ENCODE peak calls at places on chromosomes 5 and 9, in four cellular contexts. U is right lobe of liver; A is stomach; M is CD8-positive, alpha-beta T cell. N is an unnamed sample. For H3K27me3, the result is how much of the 10 kb centered on the place peaks cover.

GRCh38 chr5:147628054-147628895 is 118.4 kb upstream of the DPYSL3 start:
- DNase-seq in U (no peak), M (peak), A (peak), N (no peak)

GRCh38 chr9:21801683-21802417 is 586 bp upstream of the MTAP start:
- DNase-seq in M (no peak), U (peak), A (peak), N (peak)

GRCh38 chr9:122056484-122056883 is 36.6 kb downstream of the TTLL11 start:
- DNase-seq in U (no peak), A (no peak), M (no peak), N (no peak)

GRCh38 chr5:83922699-83923098 is 202.0 kb upstream of the HAPLN1 start:
- DNase-seq in A (no peak), U (no peak), M (no peak), N (no peak)

GRCh38 chr9:18888241-18888794 is 144.7 kb downstream of the SAXO1 start:
- DNase-seq in M (no peak), U (no peak), A (no peak), N (no peak)

GRCh38 chr5:54844905-54845566 is 140.4 kb downstream of the ESM1 start:
- DNase-seq in M (no peak), A (no peak), U (no peak), N (no peak)

GRCh38 chr5:59560553-59560952 is 333.0 kb downstream of the PDE4D start:
- DNase-seq in A (no peak), M (no peak), U (no peak), N (no peak)

GRCh38 chr5:80784451-80784850 is 129.7 kb upstream of the DHFR start:
- DNase-seq in U (no peak), A (no peak), M (no peak), N (no peak)

GRCh38 chr5:93874080-93874479 is 132.7 kb upstream of the POU5F2 start:
- DNase-seq in M (no peak), A (no peak), U (no peak), N (no peak)

GRCh38 chr5:74063821-74064598 is 438.0 kb downstream of the ARHGEF28 start:
- DNase-seq in U (no peak), M (no peak), A (no peak), N (no peak)

GRCh38 chr9:15867334-15867733 is 314.5 kb downstream of the CCDC171 start:
- DNase-seq in M (no peak), A (no peak), U (no peak), N (no peak)

GRCh38 chr9:125376261-125377226 is 114.9 kb downstream of the GAPVD1 start:
- DNase-seq in U (no peak), A (no peak), M (no peak), N (no peak)

GRCh38 chr5:79346420-79346824 is 110.5 kb downstream of the JMY start:
- DNase-seq in U (no peak), A (no peak), M (no peak), N (no peak)

GRCh38 chr9:38621434-38622082 is 1.2 kb upstream of the ANKRD18A start:
- DNase-seq in A (peak), M (no peak), U (peak), N (peak)

GRCh38 chr5:40017151-40017550 is 592.4 kb upstream of the DAB2 start:
- DNase-seq in M (no peak), A (no peak), U (no peak), N (no peak)

GRCh38 chr5:172573115-172573882 is 67.8 kb upstream of the NEURL1B start:
- DNase-seq in A (no peak), U (no peak), M (no peak), N (no peak)

DNA sequence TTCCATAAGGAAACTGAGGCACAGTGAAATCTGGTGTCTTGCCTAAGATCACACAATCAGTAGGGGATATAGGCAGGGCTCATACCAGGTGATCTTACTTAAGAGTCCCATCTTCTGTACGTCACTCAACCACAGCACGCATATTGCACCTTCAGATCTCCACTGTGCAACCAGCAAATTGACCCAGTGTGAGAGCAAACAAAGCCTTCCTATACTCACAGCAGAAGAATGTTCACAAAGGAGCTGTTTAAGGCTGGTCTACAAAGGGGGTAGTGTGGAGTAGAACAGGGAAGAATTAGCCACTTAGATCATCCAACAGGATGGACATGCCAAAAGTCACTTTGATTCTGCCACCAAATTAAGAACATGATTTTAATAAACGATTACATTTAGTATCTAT is 305.9 kb downstream of the SLIT3 start:
- DNase-seq in A (no peak), M (no peak), U (no peak), N (no peak)
- H3K27me3 ChIP-seq in A (under half), M (under half), U (under half), N (under half)

DNA sequence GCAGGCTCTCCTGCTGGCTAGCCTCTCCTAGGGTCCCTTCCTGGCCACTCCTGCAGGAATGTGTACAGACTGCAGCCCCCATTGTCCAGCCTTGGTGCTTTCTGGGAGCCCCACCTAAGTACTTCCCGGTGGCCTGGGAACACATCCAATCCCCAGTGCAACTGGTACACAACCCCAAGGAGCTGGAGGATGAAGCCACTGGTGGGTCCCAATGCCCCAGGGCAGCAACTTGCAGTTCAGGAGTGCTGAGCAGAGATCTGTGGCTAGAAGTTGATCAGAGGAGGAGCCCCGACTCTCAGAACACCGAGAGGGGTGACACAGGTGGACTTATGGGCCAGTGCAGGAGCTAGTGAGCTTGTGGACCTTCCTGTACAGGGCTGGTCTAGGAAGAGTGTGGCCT is 1093.7 kb upstream of the ACO1 start:
- DNase-seq in M (no peak), A (no peak), U (peak), N (no peak)
- TF ChIP-seq CTCF in M (no peak), A (no peak), U (no peak), N (no peak)

GRCh38 chr5:3590253-3590966 is 5.2 kb upstream of the IRX1 start:
- DNase-seq in A (no peak), M (no peak), U (no peak), N (no peak)
- H3K27me3 ChIP-seq in A (half or more), M (under half), U (under half), N (half or more)

GRCh38 chr9:93610206-93610605 is 33.8 kb downstream of the PHF2 start:
- DNase-seq in U (no peak), M (no peak), A (no peak), N (no peak)
- TF ChIP-seq CTCF in U (no peak), M (no peak), A (no peak), N (no peak)

GRCh38 chr9:85702881-85703280 is 38.9 kb downstream of the AGTPBP1 start:
- DNase-seq in U (no peak), A (no peak), M (no peak), N (no peak)
- H3K27me3 ChIP-seq in U (under half), A (under half), M (under half), N (under half)

GRCh38 chr5:102226321-102226720 is 69.8 kb downstream of the SLCO4C1 start:
- DNase-seq in M (no peak), A (no peak), U (no peak), N (no peak)

GRCh38 chr5:102221949-102222348 is 74.1 kb downstream of the SLCO4C1 start:
- DNase-seq in M (no peak), U (no peak), A (no peak), N (no peak)

GRCh38 chr5:102222772-102223171 is 73.3 kb downstream of the SLCO4C1 start:
- DNase-seq in M (no peak), U (no peak), A (no peak), N (no peak)

GRCh38 chr5:102218159-102218558 is 77.9 kb downstream of the SLCO4C1 start:
- DNase-seq in M (no peak), U (no peak), A (no peak), N (no peak)

DNA sequence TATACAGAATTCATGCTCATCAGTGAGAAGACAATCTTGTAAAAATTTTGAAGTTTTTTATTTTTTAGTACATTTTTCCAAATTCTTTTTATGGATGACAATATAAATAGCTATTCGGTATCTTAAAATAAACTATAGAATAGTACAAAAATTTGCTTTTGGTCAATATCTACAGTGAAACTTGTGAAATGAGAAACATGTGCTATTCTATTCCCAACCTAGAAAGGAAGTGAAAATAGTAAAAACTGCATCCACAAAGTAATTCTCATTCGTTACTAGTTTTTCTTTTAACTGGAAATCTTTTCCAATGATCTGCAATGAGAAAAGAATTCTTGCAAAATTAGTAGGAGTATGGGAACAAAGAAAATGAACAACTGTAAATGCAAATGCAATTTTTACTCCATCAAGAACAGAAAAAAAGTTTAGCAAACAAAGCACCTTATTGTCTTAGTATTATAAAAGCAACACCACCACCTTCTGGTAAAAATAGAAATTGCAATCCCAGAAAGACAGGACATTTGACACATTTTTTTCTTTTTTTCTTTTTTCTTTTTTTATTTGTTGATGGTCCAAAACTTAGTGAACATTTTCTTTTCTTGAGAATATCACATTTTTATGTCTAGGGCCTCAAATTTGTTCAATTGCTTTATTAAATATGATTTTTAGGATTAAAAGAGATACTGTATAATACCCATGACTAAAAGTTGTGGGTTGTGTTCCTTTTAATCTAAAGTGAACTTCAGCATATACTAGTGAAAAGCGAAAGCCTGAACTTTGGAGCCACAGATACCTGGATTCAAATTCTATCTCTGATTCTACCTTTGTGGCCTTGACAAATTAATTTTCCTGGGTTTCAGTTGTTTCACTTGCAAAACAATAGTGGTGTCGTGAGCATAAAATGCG is 72.3 kb downstream of the SLCO4C1 start:
- DNase-seq in U (no peak), M (no peak), A (no peak), N (no peak)
- TF ChIP-seq CTCF in U (peak), M (peak), A (peak), N (peak)

DNA sequence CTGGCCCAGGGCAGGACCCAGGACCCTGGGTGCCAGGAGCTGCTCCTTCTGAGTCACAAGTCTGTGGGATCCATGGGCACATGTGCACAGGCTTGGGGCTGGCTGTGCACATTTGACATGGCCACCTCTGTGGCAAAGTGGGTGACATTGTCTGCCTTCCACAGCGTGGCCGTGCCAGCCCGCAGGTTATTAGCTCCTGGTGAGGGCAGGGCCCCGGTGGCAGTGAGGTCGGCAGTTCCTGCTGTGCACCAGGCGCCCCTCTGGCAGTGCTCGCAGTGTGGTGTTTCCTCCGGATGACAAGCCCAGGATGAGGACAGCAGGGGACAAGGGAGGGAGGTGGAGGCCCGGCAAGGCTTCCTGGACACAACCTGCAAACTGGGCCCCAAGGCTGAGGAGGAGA is 60.5 kb downstream of the OLFM1 start:
- DNase-seq in M (no peak), A (no peak), U (no peak), N (no peak)
- H3K27me3 ChIP-seq in M (under half), A (half or more), U (under half), N (under half)

GRCh38 chr5:14581333-14581890 is at the start of gene OTULINL:
- DNase-seq in M (peak), A (peak), U (peak), N (peak)

GRCh38 chr5:14580037-14581034 is 1.3 kb upstream of the OTULINL start:
- DNase-seq in M (no peak), A (no peak), U (no peak), N (no peak)

GRCh38 chr5:14582797-14583137 is 1.2 kb downstream of the OTULINL start:
- DNase-seq in M (no peak), U (no peak), A (no peak), N (peak)

GRCh38 chr5:14584848-14585247 is 3.3 kb downstream of the OTULINL start:
- DNase-seq in M (no peak), U (no peak), A (no peak), N (peak)

GRCh38 chr5:14581891-14582796 is 552 bp downstream of the OTULINL start:
- DNase-seq in U (peak), M (peak), A (peak), N (peak)
- TF ChIP-seq CTCF in U (no peak), M (peak), A (no peak), N (peak)

DNA sequence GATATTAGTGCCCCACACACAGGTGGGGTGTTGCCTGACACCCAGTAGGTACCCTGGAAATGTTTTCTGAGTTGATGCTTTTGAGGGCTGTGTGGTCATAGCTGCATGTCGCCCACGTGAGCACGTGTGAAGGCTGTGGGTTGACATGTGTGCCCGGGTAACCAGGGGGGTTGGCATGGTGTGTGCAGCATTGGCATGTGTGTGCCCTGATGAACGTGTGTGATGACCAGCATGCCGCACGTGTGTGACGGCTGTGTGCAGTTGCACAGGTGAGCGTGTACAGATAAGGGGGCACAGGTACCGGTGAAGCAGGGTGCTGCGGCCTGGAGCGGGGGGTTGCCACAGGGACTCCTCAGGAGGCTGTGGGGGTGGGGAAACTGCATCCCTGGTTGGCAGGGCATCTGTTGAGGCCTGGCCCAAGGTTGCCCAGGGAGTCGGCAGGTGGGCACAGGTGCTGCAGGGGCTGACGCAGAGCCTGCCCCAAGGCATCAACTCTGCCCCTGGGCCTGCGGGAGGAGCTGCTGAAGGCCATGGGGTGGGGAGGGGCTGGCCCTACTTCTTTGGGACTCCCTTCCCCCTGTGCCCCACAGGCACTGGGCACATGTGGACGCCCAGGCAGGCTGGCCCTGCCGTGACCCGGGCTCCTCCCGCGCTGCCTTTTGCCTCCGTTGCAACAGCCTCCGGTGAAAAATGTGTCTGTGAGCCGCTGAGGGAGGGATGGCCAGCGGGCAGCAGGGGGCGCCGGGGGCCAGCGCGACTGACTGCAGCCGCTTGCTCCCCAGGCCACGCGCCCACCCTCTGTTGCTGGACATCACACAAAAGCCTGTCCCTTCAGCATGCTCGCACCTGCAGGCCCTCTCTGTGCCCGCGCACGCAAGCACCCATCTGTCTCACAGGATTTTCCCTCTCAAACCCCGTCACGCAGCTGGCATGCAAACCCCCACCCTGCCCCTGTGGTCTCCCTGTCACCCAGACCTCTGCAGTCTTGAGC is 2.2 kb downstream of the UNC5A start:
- DNase-seq in U (no peak), M (no peak), A (no peak), N (no peak)
- H3K27me3 ChIP-seq in U (under half), M (under half), A (half or more), N (half or more)

N was measured in lower lobe of right lung.